ENCODE peak calls at places on chromosomes 7 and 10, in five cellular contexts. H, K, Q, T and N are unnamed samples.

GRCh38 chr10:96992721-96993120 is 160.6 kb downstream of the LCOR start:
- DNase-seq in T (no peak), K (no peak), Q (no peak), H (no peak), N (no peak)

GRCh38 chr10:483266-483665 is 206.2 kb downstream of the DIP2C start:
- DNase-seq in H (no peak), Q (no peak), T (no peak), K (no peak), N (no peak)

GRCh38 chr7:100158229-100159098 is at the start of gene TRAPPC14:
- DNase-seq in Q (peak), K (peak), H (no peak), T (peak), N (peak)

GRCh38 chr7:139091677-139091996 is 17.9 kb downstream of the ZC3HAV1 start:
- DNase-seq in K (no peak), Q (no peak), T (no peak), H (no peak), N (no peak)

GRCh38 chr10:128036746-128037542 is 89.3 kb downstream of the MKI67 start:
- DNase-seq in Q (no peak), K (no peak), T (no peak), H (peak), N (peak)

GRCh38 chr10:124446830-124447740 is 2.8 kb downstream of the NKX1-2 start:
- DNase-seq in K (no peak), Q (no peak), T (no peak), H (no peak), N (no peak)

GRCh38 chr7:134067164-134067563 is 60.0 kb upstream of the LRGUK start:
- DNase-seq in K (no peak), H (no peak), Q (no peak), T (no peak), N (no peak)

GRCh38 chr10:47412869-47413268 is 28.8 kb upstream of the ZNF488 start:
- DNase-seq in T (no peak), Q (no peak), H (no peak), K (no peak), N (no peak)

GRCh38 chr7:45890902-45891461 is 2.7 kb downstream of the IGFBP1 start:
- DNase-seq in T (peak), Q (no peak), K (peak), H (no peak), N (peak)

GRCh38 chr7:91843831-91844230 is 36.7 kb downstream of the MTERF1 start:
- DNase-seq in Q (no peak), H (no peak), T (no peak), K (no peak), N (no peak)

GRCh38 chr10:62492012-62492869 is 118.1 kb downstream of the ZNF365 start:
- DNase-seq in H (peak), K (peak), T (no peak), Q (no peak), N (peak)

GRCh38 chr7:70520604-70521003 is 611.3 kb upstream of the GALNT17 start:
- DNase-seq in K (no peak), T (no peak), Q (no peak), H (no peak), N (no peak)

GRCh38 chr10:128688154-128688553 is 561.9 kb upstream of the MKI67 start:
- DNase-seq in T (no peak), K (no peak), Q (no peak), H (no peak), N (no peak)

GRCh38 chr10:112435013-112435619 is 11.6 kb downstream of the ZDHHC6 start:
- DNase-seq in H (no peak), K (peak), T (no peak), Q (no peak), N (peak)

GRCh38 chr7:115015619-115016018 is 93.7 kb downstream of the MDFIC start:
- DNase-seq in T (no peak), Q (no peak), H (peak), K (no peak), N (peak)

GRCh38 chr10:5652746-5653145 is 13.6 kb downstream of the ASB13 start:
- DNase-seq in Q (no peak), H (no peak), T (no peak), K (no peak), N (no peak)

GRCh38 chr7:2717293-2717904 is 29.4 kb downstream of the AMZ1 start:
- DNase-seq in K (no peak), H (no peak), Q (peak), T (no peak), N (peak)

GRCh38 chr10:118238573-118239240 is 103.4 kb downstream of the FAM204A start:
- DNase-seq in T (no peak), K (no peak), Q (no peak), H (peak), N (peak)

GRCh38 chr7:98110249-98111022 is 3.8 kb downstream of the LMTK2 start:
- DNase-seq in H (no peak), Q (no peak), T (peak), K (no peak), N (peak)